ENCODE peak calls at places on chromosome 13, in ten cellular contexts. O is Ammon's horn; K is upper lobe of right lung; U is NCI-H774; M is activated CD4-positive, alpha-beta T cell treated with anti-CD3 and anti-CD28 coated beads, Interleukin-2, amount 10 ng/mL, durations not matched to agents 7 days and 5 days; G is activated naive CD8-positive, alpha-beta T cell treated with anti-CD3 and anti-CD28 coated beads, Interleukin-2, amount 50 U/mL, for 24 hours; E is cardiac muscle cell; B is neuronal stem cell; X is AG09319; T is smooth muscle cell of the brain vasculature. H is an unnamed sample.

GRCh38 chr13:51955281-51955771 is 55.9 kb downstream of the ATP7B start:
- DNase-seq in X (no peak), O (no peak), M (no peak), T (no peak), U (peak), K (no peak), E (no peak), B (no peak), G (no peak), H (peak)

GRCh38 chr13:101341464-101341863 is 74.8 kb downstream of the NALCN start:
- DNase-seq in O (no peak), K (no peak), G (no peak), E (no peak), B (no peak), U (no peak), X (no peak), M (no peak), T (no peak), H (no peak)

GRCh38 chr13:93925976-93926375 is 553.5 kb downstream of the DCT start:
- DNase-seq in O (no peak), G (no peak), X (no peak), K (no peak), E (no peak), T (no peak), M (no peak), B (no peak), U (no peak), H (no peak)

GRCh38 chr13:112522578-112522977 is 65.4 kb downstream of the TUBGCP3 start:
- DNase-seq in M (no peak), U (no peak), T (no peak), G (no peak), K (no peak), B (no peak), X (no peak), E (no peak), O (no peak), H (no peak)

GRCh38 chr13:20684535-20684934 is 19.0 kb upstream of the IL17D start:
- DNase-seq in K (no peak), M (no peak), E (peak), U (no peak), X (no peak), O (no peak), T (no peak), G (no peak), B (no peak), H (no peak)

GRCh38 chr13:111325146-111325890 is 4.9 kb downstream of the TEX29 start:
- DNase-seq in K (no peak), M (no peak), G (no peak), E (no peak), T (no peak), X (no peak), O (no peak), U (no peak), B (no peak), H (no peak)

GRCh38 chr13:113579686-113580085 is 4.9 kb upstream of the TFDP1 start:
- DNase-seq in G (no peak), K (peak), B (no peak), X (no peak), M (no peak), E (no peak), U (no peak), O (no peak), T (no peak), H (no peak)

GRCh38 chr13:26914624-26915023 is 154.0 kb upstream of the GPR12 start:
- DNase-seq in K (no peak), T (no peak), G (peak), X (no peak), M (peak), U (no peak), E (peak), B (no peak), O (no peak), H (peak)

GRCh38 chr13:94550030-94550738 is 45.8 kb downstream of the TGDS start:
- DNase-seq in B (no peak), G (no peak), K (no peak), E (peak), U (no peak), M (no peak), T (peak), O (no peak), X (no peak), H (no peak)

GRCh38 chr13:75195479-75196111 is 286.4 kb downstream of the TBC1D4 start:
- DNase-seq in M (no peak), E (peak), B (peak), K (no peak), T (no peak), U (no peak), X (no peak), G (no peak), O (peak), H (no peak)

GRCh38 chr13:43648733-43649132 is 138.0 kb downstream of the ENOX1 start:
- DNase-seq in O (no peak), T (no peak), E (peak), B (no peak), G (no peak), M (no peak), X (no peak), U (no peak), K (no peak), H (no peak)

GRCh38 chr13:73835138-73835721 is 299.0 kb downstream of the KLF12 start:
- DNase-seq in O (peak), G (no peak), T (peak), X (no peak), M (no peak), K (no peak), B (peak), E (peak), U (peak), H (peak)

GRCh38 chr13:44026194-44026593 is 146.5 kb downstream of the LACC1 start:
- DNase-seq in U (no peak), E (no peak), G (no peak), K (no peak), O (no peak), M (no peak), B (no peak), X (no peak), T (no peak), H (no peak)

GRCh38 chr13:23754506-23754905 is 134.7 kb downstream of the MIPEP start:
- DNase-seq in E (no peak), G (no peak), T (no peak), X (no peak), M (peak), K (no peak), B (no peak), U (no peak), O (no peak), H (no peak)

GRCh38 chr13:19766637-19767036 is 16.1 kb downstream of the PSPC1 start:
- DNase-seq in E (no peak), X (no peak), U (no peak), T (no peak), B (peak), G (no peak), O (no peak), M (no peak), K (no peak), H (no peak)

H was measured in NCI-H1105.